ENCODE peak calls at places on chromosomes 5 and 9, in ten cellular contexts. X is lung; R is NCI-H2081; H is T-helper 2 cell; D is transverse colon; A is anterior cingulate cortex; G is SK-MEL-5; I is stimulated activated CD4-positive, alpha-beta T cell treated with anti-CD3 and anti-CD28 coated beads, Interleukin-4, amount 100 ng/mL, for 4 hours; L is ELR; Z is HCT116. S is an unnamed sample.

GRCh38 chr5:16074358-16074757 is 105.2 kb downstream of the MARCHF11 start:
- DNase-seq in X (no peak), R (no peak), H (no peak), D (no peak), A (no peak), G (no peak), I (no peak), L (no peak), Z (no peak), S (no peak)

GRCh38 chr5:148145916-148146315 is 22.4 kb upstream of the SPINK14 start:
- DNase-seq in X (peak; percentile 62), R (no peak), H (no peak), D (peak; percentile 63), A (no peak), G (no peak), I (no peak), L (peak; percentile 8), Z (no peak), S (no peak)

GRCh38 chr5:126716861-126717260 is 60.1 kb upstream of the LMNB1 start:
- DNase-seq in X (no peak), R (no peak), H (no peak), D (no peak), A (no peak), G (no peak), I (no peak), L (no peak), Z (no peak), S (no peak)

GRCh38 chr5:133930061-133930823 is 38.2 kb downstream of the C5orf15 start:
- DNase-seq in X (no peak), R (no peak), H (peak; percentile 47), D (peak; percentile 31), A (no peak), G (no peak), I (peak; percentile 62), L (no peak), Z (no peak), S (no peak)

GRCh38 chr5:170536498-170536897 is 32.7 kb downstream of the KCNIP1 start:
- DNase-seq in X (no peak), R (no peak), H (no peak), D (no peak), A (no peak), G (no peak), I (no peak), L (no peak), Z (no peak), S (no peak)

GRCh38 chr5:173016621-173017046 is 33.1 kb downstream of the ATP6V0E1 start:
- DNase-seq in X (no peak), R (no peak), H (no peak), D (no peak), A (no peak), G (peak; percentile 94), I (no peak), L (peak; percentile 47), Z (peak; percentile 79), S (no peak)

GRCh38 chr9:82555408-82555807 is 507.5 kb downstream of the RASEF start:
- DNase-seq in X (no peak), R (peak; percentile 53), H (no peak), D (no peak), A (no peak), G (no peak), I (no peak), L (no peak), Z (no peak), S (no peak)

GRCh38 chr5:67194169-67194568 is 2.4 kb downstream of the CD180 start:
- DNase-seq in X (no peak), R (no peak), H (no peak), D (no peak), A (no peak), G (no peak), I (no peak), L (no peak), Z (no peak), S (no peak)

GRCh38 chr9:87878930-87879603 is 3.6 kb upstream of the SPATA31E1 start:
- DNase-seq in X (no peak), R (no peak), H (no peak), D (no peak), A (no peak), G (no peak), I (no peak), L (peak; percentile 86), Z (no peak), S (no peak)

GRCh38 chr5:124872615-124873014 is 126.2 kb upstream of the ZNF608 start:
- DNase-seq in X (no peak), R (peak; percentile 65), H (no peak), D (no peak), A (no peak), G (no peak), I (no peak), L (no peak), Z (no peak), S (no peak)

GRCh38 chr5:158511454-158511853 is 588.3 kb downstream of the EBF1 start:
- DNase-seq in X (no peak), R (no peak), H (no peak), D (peak; percentile 8), A (no peak), G (no peak), I (no peak), L (no peak), Z (no peak), S (no peak)

GRCh38 chr5:11384441-11385250 is 519.6 kb downstream of the CTNND2 start:
- DNase-seq in X (no peak), R (peak; percentile 88), H (no peak), D (no peak), A (peak; percentile 51), G (no peak), I (no peak), L (no peak), Z (no peak), S (no peak)

GRCh38 chr5:74415695-74416102 is 224.8 kb downstream of the ENC1 start:
- DNase-seq in X (no peak), R (no peak), H (no peak), D (peak; percentile 24), A (no peak), G (no peak), I (no peak), L (no peak), Z (no peak), S (no peak)

GRCh38 chr9:137313956-137314560 is 12.0 kb upstream of the NRARP start:
- DNase-seq in X (no peak), R (no peak), H (no peak), D (no peak), A (no peak), G (no peak), I (no peak), L (no peak), Z (no peak), S (no peak)

GRCh38 chr5:180605554-180606214 is 14.4 kb upstream of the SCGB3A1 start:
- DNase-seq in X (peak; percentile 56), R (peak; percentile 55), H (peak; percentile 27), D (peak; percentile 58), A (no peak), G (peak; percentile 62), I (peak; percentile 63), L (peak; percentile 64), Z (peak; percentile 75), S (peak; percentile 11)

GRCh38 chr5:136057401-136057951 is 28.7 kb downstream of the TGFBI start:
- DNase-seq in X (no peak), R (no peak), H (no peak), D (no peak), A (no peak), G (no peak), I (no peak), L (peak; percentile 48), Z (no peak), S (no peak)

GRCh38 chr9:70594546-70594945 is 180.1 kb upstream of the KLF9 start:
- DNase-seq in X (no peak), R (no peak), H (no peak), D (no peak), A (no peak), G (peak; percentile 21), I (no peak), L (no peak), Z (no peak), S (no peak)

GRCh38 chr5:154862766-154863165 is 4.3 kb downstream of the CNOT8 start:
- DNase-seq in X (no peak), R (no peak), H (no peak), D (no peak), A (no peak), G (no peak), I (no peak), L (no peak), Z (no peak), S (no peak)

GRCh38 chr5:173714551-173715428 is 98.3 kb upstream of the BOD1 start:
- DNase-seq in X (no peak), R (no peak), H (no peak), D (no peak), A (no peak), G (no peak), I (no peak), L (peak; percentile 87), Z (no peak), S (no peak)

GRCh38 chr9:2802494-2802921 is 41.4 kb downstream of the PUM3 start:
- DNase-seq in X (no peak), R (no peak), H (no peak), D (no peak), A (no peak), G (no peak), I (no peak), L (no peak), Z (no peak), S (no peak)

GRCh38 chr5:1524799-1525623 is 1.3 kb upstream of the LPCAT1 start:
- DNase-seq in X (peak; percentile 28), R (no peak), H (no peak), D (peak; percentile 7), A (no peak), G (no peak), I (no peak), L (no peak), Z (no peak), S (no peak)

GRCh38 chr5:137486707-137487106 is 12.4 kb downstream of the SPOCK1 start:
- DNase-seq in X (no peak), R (no peak), H (no peak), D (no peak), A (no peak), G (no peak), I (no peak), L (peak; percentile 88), Z (no peak), S (no peak)

GRCh38 chr9:85292261-85292660 is 449.5 kb downstream of the AGTPBP1 start:
- DNase-seq in X (no peak), R (no peak), H (no peak), D (no peak), A (no peak), G (no peak), I (no peak), L (no peak), Z (no peak), S (no peak)

GRCh38 chr9:92295827-92296258 is 2.3 kb upstream of the IARS1 start:
- DNase-seq in X (no peak), R (no peak), H (no peak), D (no peak), A (no peak), G (no peak), I (no peak), L (no peak), Z (no peak), S (no peak)

GRCh38 chr5:84872768-84873167 is 488.1 kb upstream of the EDIL3 start:
- DNase-seq in X (no peak), R (no peak), H (no peak), D (no peak), A (no peak), G (no peak), I (no peak), L (no peak), Z (no peak), S (no peak)

GRCh38 chr9:131546336-131547084 is 1.2 kb downstream of the PRRT1B start:
- DNase-seq in X (no peak), R (no peak), H (no peak), D (no peak), A (no peak), G (no peak), I (no peak), L (peak; percentile 43), Z (no peak), S (no peak)

GRCh38 chr9:115367780-115368179 is 249.8 kb upstream of the TNC start:
- DNase-seq in X (no peak), R (no peak), H (no peak), D (no peak), A (no peak), G (no peak), I (no peak), L (peak; percentile 40), Z (no peak), S (no peak)